ENCODE peak calls at places on chromosomes 12 and 14, in seven cellular contexts. One of them, this sample, is unnamed. For H3K4me1, the result is how much of the 10 kb centered on the place peaks cover.

GRCh38 chr14:41457393-41457792 is 149.3 kb upstream of the LRFN5 start:
- DNase-seq in CD8-positive, alpha-beta T cell: no peak
- DNase-seq in IMR-90: no peak
- DNase-seq in ovary: no peak
- DNase-seq in CD8-positive, alpha-beta memory T cell: no peak
- DNase-seq in heart right ventricle: no peak
- DNase-seq in testis: no peak
- DNase-seq in this sample: no peak

GRCh38 chr12:63982787-63983186 is 138.3 kb downstream of the SRGAP1 start:
- DNase-seq in heart right ventricle: no peak
- DNase-seq in IMR-90: no peak
- DNase-seq in testis: no peak
- DNase-seq in ovary: no peak
- DNase-seq in CD8-positive, alpha-beta T cell: no peak
- DNase-seq in CD8-positive, alpha-beta memory T cell: no peak
- DNase-seq in this sample: no peak

GRCh38 chr12:7019043-7019569 is 830 bp upstream of the LPCAT3 start:
- DNase-seq in CD8-positive, alpha-beta T cell: no peak
- DNase-seq in IMR-90: no peak
- DNase-seq in ovary: no peak
- DNase-seq in CD8-positive, alpha-beta memory T cell: no peak
- DNase-seq in testis: no peak
- DNase-seq in heart right ventricle: no peak
- DNase-seq in this sample: no peak

GRCh38 chr12:5705791-5706190 is 239.3 kb downstream of the ANO2 start:
- DNase-seq in testis: no peak
- DNase-seq in CD8-positive, alpha-beta T cell: no peak
- DNase-seq in CD8-positive, alpha-beta memory T cell: no peak
- DNase-seq in IMR-90: no peak
- DNase-seq in ovary: no peak
- DNase-seq in heart right ventricle: no peak
- DNase-seq in this sample: no peak

GRCh38 chr12:131063427-131063826 is 109.7 kb downstream of the ADGRD1 start:
- DNase-seq in heart right ventricle: no peak
- DNase-seq in IMR-90: no peak
- DNase-seq in ovary: no peak
- DNase-seq in CD8-positive, alpha-beta T cell: no peak
- DNase-seq in CD8-positive, alpha-beta memory T cell: no peak
- DNase-seq in testis: no peak
- DNase-seq in this sample: no peak

GRCh38 chr14:57574617-57575288 is 81.1 kb upstream of the CCDC198 start:
- DNase-seq in testis: no peak
- DNase-seq in CD8-positive, alpha-beta T cell: no peak
- DNase-seq in ovary: no peak
- DNase-seq in CD8-positive, alpha-beta memory T cell: no peak
- DNase-seq in IMR-90: no peak
- DNase-seq in heart right ventricle: no peak
- DNase-seq in this sample: no peak

GRCh38 chr14:49892301-49892635 is 614 bp upstream of the ARF6 start:
- DNase-seq in CD8-positive, alpha-beta T cell: peak
- DNase-seq in IMR-90: peak
- DNase-seq in ovary: no peak
- DNase-seq in CD8-positive, alpha-beta memory T cell: peak
- DNase-seq in heart right ventricle: no peak
- DNase-seq in testis: peak
- DNase-seq in this sample: peak

GRCh38 chr14:31879661-31880348 is 197.3 kb upstream of the ARHGAP5 start:
- DNase-seq in heart right ventricle: no peak
- DNase-seq in testis: no peak
- DNase-seq in IMR-90: no peak
- DNase-seq in CD8-positive, alpha-beta T cell: no peak
- DNase-seq in CD8-positive, alpha-beta memory T cell: no peak
- DNase-seq in ovary: no peak
- DNase-seq in this sample: no peak

GRCh38 chr14:32217301-32217700 is 14.2 kb upstream of the RNU6-8 start:
- DNase-seq in CD8-positive, alpha-beta T cell: no peak
- DNase-seq in IMR-90: no peak
- DNase-seq in CD8-positive, alpha-beta memory T cell: no peak
- DNase-seq in testis: no peak
- DNase-seq in ovary: no peak
- DNase-seq in heart right ventricle: no peak
- DNase-seq in this sample: no peak

GRCh38 chr12:62834971-62835547 is 99.9 kb downstream of the PPM1H start:
- DNase-seq in ovary: no peak
- DNase-seq in CD8-positive, alpha-beta memory T cell: no peak
- DNase-seq in testis: no peak
- DNase-seq in CD8-positive, alpha-beta T cell: no peak
- DNase-seq in IMR-90: peak
- DNase-seq in heart right ventricle: no peak
- DNase-seq in this sample: no peak

GRCh38 chr12:103401421-103401820 is 94.3 kb downstream of the C12orf42 start:
- DNase-seq in heart right ventricle: no peak
- DNase-seq in testis: no peak
- DNase-seq in CD8-positive, alpha-beta memory T cell: peak
- DNase-seq in ovary: no peak
- DNase-seq in CD8-positive, alpha-beta T cell: no peak
- DNase-seq in IMR-90: no peak
- DNase-seq in this sample: no peak

GRCh38 chr12:56338643-56339422 is at the start of gene IL23A:
- DNase-seq in IMR-90: peak
- DNase-seq in CD8-positive, alpha-beta T cell: peak
- DNase-seq in heart right ventricle: no peak
- DNase-seq in CD8-positive, alpha-beta memory T cell: peak
- DNase-seq in testis: no peak
- DNase-seq in ovary: no peak
- DNase-seq in this sample: no peak

GRCh38 chr12:83042441-83043215 is 355.9 kb downstream of the TMTC2 start:
- DNase-seq in CD8-positive, alpha-beta T cell: no peak
- DNase-seq in IMR-90: no peak
- DNase-seq in heart right ventricle: no peak
- DNase-seq in ovary: no peak
- DNase-seq in CD8-positive, alpha-beta memory T cell: no peak
- DNase-seq in testis: no peak
- DNase-seq in this sample: no peak

GRCh38 chr14:20434701-20435453 is 1.1 kb downstream of the KLHL33 start:
- DNase-seq in CD8-positive, alpha-beta memory T cell: no peak
- DNase-seq in testis: peak
- DNase-seq in ovary: peak
- DNase-seq in CD8-positive, alpha-beta T cell: no peak
- DNase-seq in IMR-90: no peak
- DNase-seq in heart right ventricle: peak
- DNase-seq in this sample: peak

GRCh38 chr12:110355080-110355479 is 48.4 kb downstream of the ANAPC7 start:
- DNase-seq in CD8-positive, alpha-beta T cell: peak
- DNase-seq in heart right ventricle: no peak
- DNase-seq in testis: no peak
- DNase-seq in ovary: no peak
- DNase-seq in IMR-90: no peak
- DNase-seq in CD8-positive, alpha-beta memory T cell: no peak
- DNase-seq in this sample: peak

GRCh38 chr12:50252977-50253376 is 30.3 kb downstream of the LIMA1 start:
- DNase-seq in testis: no peak
- DNase-seq in heart right ventricle: no peak
- DNase-seq in CD8-positive, alpha-beta memory T cell: no peak
- DNase-seq in CD8-positive, alpha-beta T cell: no peak
- DNase-seq in IMR-90: no peak
- DNase-seq in ovary: no peak
- DNase-seq in this sample: no peak

GRCh38 chr12:120799417-120800045 is 73.9 kb downstream of the ACADS start:
- DNase-seq in heart right ventricle: no peak
- DNase-seq in CD8-positive, alpha-beta memory T cell: no peak
- DNase-seq in testis: no peak
- DNase-seq in ovary: no peak
- DNase-seq in IMR-90: no peak
- DNase-seq in CD8-positive, alpha-beta T cell: no peak
- DNase-seq in this sample: no peak

GRCh38 chr14:52473557-52473956 is 78.7 kb downstream of the TXNDC16 start:
- DNase-seq in testis: no peak
- DNase-seq in CD8-positive, alpha-beta T cell: no peak
- DNase-seq in heart right ventricle: no peak
- DNase-seq in CD8-positive, alpha-beta memory T cell: peak
- DNase-seq in IMR-90: peak
- DNase-seq in ovary: no peak
- DNase-seq in this sample: no peak

GRCh38 chr14:99668998-99669314 is 15.1 kb upstream of the CYP46A1 start:
- DNase-seq in CD8-positive, alpha-beta T cell: no peak
- DNase-seq in IMR-90: no peak
- DNase-seq in CD8-positive, alpha-beta memory T cell: no peak
- DNase-seq in testis: no peak
- DNase-seq in heart right ventricle: no peak
- DNase-seq in ovary: no peak
- DNase-seq in this sample: no peak

GRCh38 chr14:99672506-99673327 is 11.4 kb upstream of the CYP46A1 start:
- DNase-seq in testis: no peak
- DNase-seq in ovary: no peak
- DNase-seq in IMR-90: no peak
- DNase-seq in CD8-positive, alpha-beta T cell: no peak
- DNase-seq in CD8-positive, alpha-beta memory T cell: peak
- DNase-seq in heart right ventricle: no peak
- DNase-seq in this sample: no peak

GRCh38 chr14:99673328-99674063 is 10.6 kb upstream of the CYP46A1 start:
- DNase-seq in testis: no peak
- DNase-seq in IMR-90: no peak
- DNase-seq in ovary: no peak
- DNase-seq in heart right ventricle: no peak
- DNase-seq in CD8-positive, alpha-beta T cell: no peak
- DNase-seq in CD8-positive, alpha-beta memory T cell: no peak
- DNase-seq in this sample: no peak

GRCh38 chr14:99670361-99671229 is 13.5 kb upstream of the CYP46A1 start:
- DNase-seq in IMR-90: peak
- DNase-seq in ovary: no peak
- DNase-seq in CD8-positive, alpha-beta memory T cell: no peak
- DNase-seq in heart right ventricle: no peak
- DNase-seq in testis: no peak
- DNase-seq in CD8-positive, alpha-beta T cell: no peak
- DNase-seq in this sample: no peak

GRCh38 chr14:99671230-99672224 is 12.6 kb upstream of the CYP46A1 start:
- DNase-seq in CD8-positive, alpha-beta memory T cell: no peak
- DNase-seq in testis: no peak
- DNase-seq in heart right ventricle: no peak
- DNase-seq in CD8-positive, alpha-beta T cell: no peak
- DNase-seq in IMR-90: no peak
- DNase-seq in ovary: no peak
- DNase-seq in this sample: no peak
- H3K4me1 ChIP-seq in CD8-positive, alpha-beta memory T cell: under half
- H3K4me1 ChIP-seq in testis: under half
- H3K4me1 ChIP-seq in heart right ventricle: under half
- H3K4me1 ChIP-seq in CD8-positive, alpha-beta T cell: under half
- H3K4me1 ChIP-seq in IMR-90: under half
- H3K4me1 ChIP-seq in ovary: under half
- H3K4me1 ChIP-seq in this sample: under half

DNA sequence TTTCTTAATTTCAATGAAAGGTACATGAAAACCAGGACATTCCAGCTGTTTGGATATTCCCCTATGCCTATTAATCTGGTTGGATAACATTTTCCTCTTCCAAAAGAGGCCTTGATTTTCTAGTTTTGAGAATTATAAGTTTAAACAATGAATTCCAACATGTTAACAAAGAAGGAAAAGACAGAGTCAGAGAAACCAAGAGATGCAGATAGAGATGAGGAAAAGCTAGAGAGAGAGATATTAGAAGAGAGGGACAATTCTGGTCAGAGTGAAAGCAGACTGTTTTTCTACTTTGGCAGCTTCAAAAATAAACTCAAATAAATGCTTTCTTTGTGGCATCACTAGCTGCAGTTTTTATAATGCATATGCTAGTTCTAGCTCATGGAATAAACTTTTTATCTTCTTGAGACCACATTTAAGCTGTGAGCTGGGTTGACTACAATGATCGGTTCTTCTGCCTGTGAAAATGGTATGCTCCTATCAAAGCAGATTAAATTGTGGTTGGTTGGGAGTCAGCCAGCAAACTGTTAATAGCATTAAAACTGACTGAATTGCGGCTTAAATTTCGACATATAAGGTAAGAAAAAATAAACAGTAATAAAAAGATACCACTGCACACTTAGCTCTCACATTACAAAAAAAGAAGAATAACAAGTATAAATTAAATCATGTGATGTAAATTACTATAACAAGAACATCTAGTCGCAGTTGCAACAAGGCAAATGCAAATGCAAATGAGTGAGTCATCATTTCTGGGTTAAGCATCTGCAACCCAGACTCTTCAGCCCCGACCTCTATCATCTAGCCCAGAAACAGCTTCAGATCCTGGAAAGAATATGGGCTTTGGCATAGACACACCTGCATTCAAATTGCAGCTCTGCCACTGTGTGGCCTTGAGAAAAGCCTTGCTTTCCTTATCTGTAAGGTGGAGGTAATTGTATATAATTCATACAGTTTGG is 19.7 kb upstream of the DHRS7 start:
- DNase-seq in heart right ventricle: no peak
- DNase-seq in IMR-90: no peak
- DNase-seq in ovary: no peak
- DNase-seq in CD8-positive, alpha-beta memory T cell: no peak
- DNase-seq in CD8-positive, alpha-beta T cell: no peak
- DNase-seq in testis: no peak
- DNase-seq in this sample: no peak
- H3K4me3 ChIP-seq in heart right ventricle: peak
- H3K4me3 ChIP-seq in IMR-90: no peak
- H3K4me3 ChIP-seq in ovary: no peak
- H3K4me3 ChIP-seq in CD8-positive, alpha-beta memory T cell: no peak
- H3K4me3 ChIP-seq in CD8-positive, alpha-beta T cell: no peak
- H3K4me3 ChIP-seq in testis: no peak
- H3K4me3 ChIP-seq in this sample: no peak

GRCh38 chr14:73741386-73741875 is 27.2 kb upstream of the PNMA1 start:
- DNase-seq in heart right ventricle: peak
- DNase-seq in ovary: peak
- DNase-seq in IMR-90: peak
- DNase-seq in testis: peak
- DNase-seq in CD8-positive, alpha-beta memory T cell: peak
- DNase-seq in CD8-positive, alpha-beta T cell: no peak
- DNase-seq in this sample: peak
- H3K4me1 ChIP-seq in heart right ventricle: half or more
- H3K4me1 ChIP-seq in ovary: half or more
- H3K4me1 ChIP-seq in IMR-90: half or more
- H3K4me1 ChIP-seq in testis: half or more
- H3K4me1 ChIP-seq in CD8-positive, alpha-beta memory T cell: half or more
- H3K4me1 ChIP-seq in CD8-positive, alpha-beta T cell: half or more
- H3K4me1 ChIP-seq in this sample: half or more

DNA sequence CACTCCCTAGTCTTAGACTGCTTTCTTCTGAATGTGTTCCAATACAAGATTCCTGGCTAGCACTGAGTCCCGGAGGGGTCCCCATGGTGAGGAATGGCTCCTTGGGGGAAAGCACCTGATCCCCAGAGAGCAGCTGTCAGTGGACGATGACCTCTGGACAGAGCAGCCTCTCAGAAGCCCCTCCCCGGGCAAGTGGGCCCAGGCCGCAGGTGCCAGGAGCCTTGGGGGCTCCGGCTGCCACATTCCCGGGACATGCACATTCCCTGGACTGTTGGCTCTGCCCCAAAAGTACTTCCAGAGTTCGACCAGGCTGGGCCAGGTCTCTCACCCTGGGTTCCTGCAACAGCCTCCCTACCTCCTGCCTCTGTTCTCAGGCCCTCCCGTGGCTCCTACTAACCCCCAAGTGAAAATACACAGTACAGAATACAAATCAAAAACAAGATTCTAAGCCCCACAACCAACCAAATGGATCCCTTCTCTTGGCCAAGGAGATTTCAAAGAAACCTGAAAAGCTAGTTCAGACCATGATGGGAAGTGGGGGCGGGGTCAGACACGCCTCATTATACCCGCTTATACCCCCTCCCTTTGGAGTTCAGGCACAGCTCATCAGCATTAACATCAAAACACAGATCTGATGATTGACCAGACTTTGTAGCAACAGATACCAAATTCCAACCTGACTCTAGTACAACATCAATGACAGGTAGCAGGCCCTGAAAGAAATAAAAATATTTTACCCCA is 23.3 kb upstream of the BTBD6 start:
- DNase-seq in heart right ventricle: no peak
- DNase-seq in IMR-90: no peak
- DNase-seq in CD8-positive, alpha-beta T cell: no peak
- DNase-seq in ovary: no peak
- DNase-seq in CD8-positive, alpha-beta memory T cell: no peak
- DNase-seq in testis: no peak
- DNase-seq in this sample: no peak
- H3K4me3 ChIP-seq in heart right ventricle: no peak
- H3K4me3 ChIP-seq in IMR-90: no peak
- H3K4me3 ChIP-seq in CD8-positive, alpha-beta T cell: no peak
- H3K4me3 ChIP-seq in ovary: no peak
- H3K4me3 ChIP-seq in CD8-positive, alpha-beta memory T cell: no peak
- H3K4me3 ChIP-seq in testis: no peak
- H3K4me3 ChIP-seq in this sample: no peak